ENCODE peak calls at places on chromosomes 16 and 17, in ten cellular contexts. T is AG08396; X is EL; F is neural crest cell; N is tibial artery; Y is NCI-H146; E is C1 segment of cervical spinal cord; C is cardiac muscle cell; G is activated T-cell treated with anti-CD3 and anti-CD28 coated beads for 1 hour; J is activated naive CD4-positive, alpha-beta T cell treated with anti-CD3 and anti-CD28 coated beads for 36 hours. M is an unnamed sample.

GRCh38 chr16:52212841-52213240 is 334.1 kb downstream of the TOX3 start:
- DNase-seq in T (no peak), X (no peak), F (no peak), N (no peak), Y (no peak), E (no peak), C (no peak), G (no peak), J (no peak), M (no peak)

GRCh38 chr16:68339214-68339613 is 28.4 kb downstream of the PRMT7 start:
- DNase-seq in T (no peak), X (no peak), F (no peak), N (no peak), Y (no peak), E (no peak), C (no peak), G (no peak), J (no peak), M (no peak)

GRCh38 chr17:4710693-4711634 is 532 bp downstream of the ARRB2 start:
- DNase-seq in T (no peak), X (peak), F (no peak), N (no peak), Y (no peak), E (peak), C (no peak), G (peak), J (peak), M (no peak)

GRCh38 chr17:65058615-65059014 is 2.1 kb upstream of the GNA13 start:
- DNase-seq in T (no peak), X (no peak), F (no peak), N (no peak), Y (no peak), E (no peak), C (no peak), G (no peak), J (no peak), M (no peak)

GRCh38 chr16:68031951-68032350 is 8.9 kb downstream of the DUS2 start:
- DNase-seq in T (no peak), X (peak), F (no peak), N (no peak), Y (no peak), E (no peak), C (no peak), G (no peak), J (no peak), M (peak)

GRCh38 chr17:77373298-77374169 is 232.8 kb downstream of the SEC14L1 start:
- DNase-seq in T (no peak), X (no peak), F (no peak), N (no peak), Y (peak), E (no peak), C (no peak), G (no peak), J (peak), M (no peak)

GRCh38 chr17:73508931-73509605 is 135.2 kb downstream of the SDK2 start:
- DNase-seq in T (no peak), X (no peak), F (no peak), N (no peak), Y (no peak), E (no peak), C (no peak), G (no peak), J (no peak), M (no peak)

GRCh38 chr17:16381496-16381820 is 567 bp downstream of the UBB start:
- DNase-seq in T (no peak), X (peak), F (no peak), N (no peak), Y (no peak), E (no peak), C (no peak), G (no peak), J (peak), M (no peak)

GRCh38 chr17:78883533-78884131 is 19.4 kb downstream of the CEP295NL start:
- DNase-seq in T (peak), X (peak), F (peak), N (peak), Y (peak), E (peak), C (peak), G (no peak), J (no peak), M (peak)

GRCh38 chr16:53266156-53266555 is 168.1 kb upstream of the RBL2 start:
- DNase-seq in T (no peak), X (peak), F (no peak), N (no peak), Y (no peak), E (no peak), C (no peak), G (no peak), J (no peak), M (peak)

GRCh38 chr16:68235105-68235881 is 634 bp downstream of the ESRP2 start:
- DNase-seq in T (no peak), X (no peak), F (no peak), N (no peak), Y (peak), E (no peak), C (peak), G (no peak), J (no peak), M (peak)

GRCh38 chr17:79755591-79755990 is 22.4 kb upstream of the CBX2 start:
- DNase-seq in T (no peak), X (no peak), F (no peak), N (no peak), Y (no peak), E (no peak), C (no peak), G (no peak), J (no peak), M (no peak)

GRCh38 chr17:71760062-71760720 is 360.6 kb upstream of the SOX9 start:
- DNase-seq in T (no peak), X (peak), F (no peak), N (no peak), Y (no peak), E (no peak), C (no peak), G (no peak), J (no peak), M (peak)

M was measured in PC-3.